ENCODE peak calls at places on chromosomes 13 and 19, in five cellular contexts. W is activated CD4-positive, alpha-beta T cell treated with anti-CD3 and anti-CD28 coated beads for 1 hour; O is activated naive CD4-positive, alpha-beta T cell; P is NCI-H2029; N is AG20443. X is an unnamed sample.

GRCh38 chr19:42555801-42556200 is 27.5 kb upstream of the CEACAM1 start:
- DNase-seq in W (no peak), O (no peak), P (no peak), N (no peak), X (no peak)

GRCh38 chr13:46126552-46127171 is 21.8 kb upstream of the CPB2 start:
- DNase-seq in W (peak), O (peak), P (no peak), N (peak), X (peak)

GRCh38 chr13:82878536-82878935 is 1003.7 kb downstream of the SLITRK1 start:
- DNase-seq in W (no peak), O (no peak), P (no peak), N (no peak), X (no peak)

GRCh38 chr13:93279982-93280381 is 53.4 kb downstream of the GPC6 start:
- DNase-seq in W (no peak), O (no peak), P (peak), N (no peak), X (no peak)

GRCh38 chr13:33242984-33243617 is 42.5 kb downstream of the STARD13 start:
- DNase-seq in W (no peak), O (no peak), P (no peak), N (no peak), X (no peak)

GRCh38 chr19:49327878-49328544 is 3.0 kb upstream of the SLC6A16 start:
- DNase-seq in W (no peak), O (no peak), P (no peak), N (peak), X (no peak)

GRCh38 chr19:13965926-13966683 is 13.8 kb downstream of the DCAF15 start:
- DNase-seq in W (no peak), O (no peak), P (no peak), N (no peak), X (no peak)

GRCh38 chr19:13492128-13492527 is 14.2 kb downstream of the CACNA1A start:
- DNase-seq in W (no peak), O (no peak), P (no peak), N (peak), X (no peak)

GRCh38 chr19:37845932-37846331 is 60.5 kb downstream of the WDR87 start:
- DNase-seq in W (no peak), O (no peak), P (no peak), N (no peak), X (no peak)

GRCh38 chr19:46995492-46995891 is 24.1 kb upstream of the NPAS1 start:
- DNase-seq in W (no peak), O (no peak), P (no peak), N (no peak), X (no peak)

GRCh38 chr13:49298903-49299605 is 51.3 kb downstream of the CDADC1 start:
- DNase-seq in W (no peak), O (no peak), P (no peak), N (no peak), X (no peak)

GRCh38 chr19:16779539-16780163 is 49.5 kb upstream of the SIN3B start:
- DNase-seq in W (no peak), O (no peak), P (no peak), N (no peak), X (no peak)

GRCh38 chr19:14147797-14148605 is 11.6 kb upstream of the ASF1B start:
- DNase-seq in W (peak), O (peak), P (peak), N (peak), X (peak)

GRCh38 chr13:74388626-74389025 is 254.4 kb upstream of the KLF12 start:
- DNase-seq in W (no peak), O (no peak), P (no peak), N (no peak), X (no peak)

GRCh38 chr19:47028372-47028672 is 8.7 kb downstream of the NPAS1 start:
- DNase-seq in W (no peak), O (no peak), P (no peak), N (no peak), X (no peak)

GRCh38 chr19:1066251-1066747 is 668 bp upstream of the ARHGAP45 start:
- DNase-seq in W (no peak), O (no peak), P (no peak), N (no peak), X (peak)

GRCh38 chr13:95256086-95256485 is 45.2 kb downstream of the ABCC4 start:
- DNase-seq in W (no peak), O (no peak), P (no peak), N (peak), X (peak)

GRCh38 chr19:4390017-4390861 is 10.1 kb downstream of the SH3GL1 start:
- DNase-seq in W (no peak), O (no peak), P (no peak), N (no peak), X (no peak)

GRCh38 chr13:103255587-103256301 is 189.5 kb upstream of the SLC10A2 start:
- DNase-seq in W (no peak), O (no peak), P (no peak), N (no peak), X (no peak)

GRCh38 chr13:93903909-93904308 is 575.6 kb downstream of the DCT start:
- DNase-seq in W (no peak), O (no peak), P (no peak), N (no peak), X (no peak)

GRCh38 chr19:5951338-5951861 is 26.5 kb downstream of the RANBP3 start:
- DNase-seq in W (no peak), O (no peak), P (peak), N (no peak), X (no peak)

GRCh38 chr13:35136585-35136984 is 194.5 kb downstream of the NBEA start:
- DNase-seq in W (no peak), O (no peak), P (no peak), N (no peak), X (no peak)

GRCh38 chr19:39406656-39407393 is at the start of gene ZFP36:
- DNase-seq in W (peak), O (peak), P (peak), N (peak), X (peak)

GRCh38 chr19:4861147-4861546 is 6.3 kb downstream of the PLIN3 start:
- DNase-seq in W (no peak), O (no peak), P (peak), N (no peak), X (no peak)

GRCh38 chr19:39515551-39516191 is 732 bp downstream of the SELENOV start:
- DNase-seq in W (no peak), O (peak), P (no peak), N (no peak), X (no peak)

GRCh38 chr13:111247552-111247951 is 72.9 kb upstream of the TEX29 start:
- DNase-seq in W (no peak), O (no peak), P (peak), N (no peak), X (no peak)

GRCh38 chr13:51564671-51565070 is 19.6 kb upstream of the WDFY2 start:
- DNase-seq in W (no peak), O (no peak), P (no peak), N (no peak), X (no peak)

GRCh38 chr13:80654638-80655249 is 313.8 kb upstream of the SPRY2 start:
- DNase-seq in W (no peak), O (no peak), P (no peak), N (no peak), X (no peak)

GRCh38 chr13:79767126-79767525 is 286.2 kb downstream of the NDFIP2 start:
- DNase-seq in W (no peak), O (no peak), P (no peak), N (no peak), X (no peak)

GRCh38 chr19:2324220-2324948 is 4.0 kb downstream of the LSM7 start:
- DNase-seq in W (no peak), O (no peak), P (no peak), N (no peak), X (no peak)

GRCh38 chr13:44573790-44574465 is 2.2 kb downstream of the TSC22D1 start:
- DNase-seq in W (no peak), O (no peak), P (no peak), N (peak), X (peak)

GRCh38 chr19:44685877-44686276 is 13.1 kb upstream of the CEACAM16 start:
- DNase-seq in W (no peak), O (no peak), P (no peak), N (no peak), X (no peak)

GRCh38 chr19:5171711-5172110 is 168.9 kb downstream of the PTPRS start:
- DNase-seq in W (no peak), O (no peak), P (no peak), N (no peak), X (no peak)

GRCh38 chr13:48594080-48594815 is 59.5 kb upstream of the CYSLTR2 start:
- DNase-seq in W (no peak), O (no peak), P (no peak), N (no peak), X (no peak)

GRCh38 chr13:21022694-21023325 is 38.6 kb downstream of the LATS2 start:
- DNase-seq in W (no peak), O (no peak), P (no peak), N (no peak), X (no peak)

GRCh38 chr19:27833031-27833430 is 1379.9 kb downstream of the UQCRFS1 start:
- DNase-seq in W (no peak), O (no peak), P (no peak), N (no peak), X (no peak)

X was measured in 8988T.